ENCODE peak calls at places on chromosomes 4 and X, in six cellular contexts. P, F, I, O, U and A are unnamed samples.
A peak's percentile ranks its signal among the peaks of the same experiment; 100 is the strongest.

GRCh38 chrX:1592128-1592862 is 891 bp downstream of the AKAP17A start:
- DNase-seq in P (no peak), F (no peak), I (peak; percentile 50), O (no peak), U (peak; percentile 19), A (no peak)

GRCh38 chr4:151688003-151688784 is 72.6 kb downstream of the GATB start:
- DNase-seq in P (no peak), F (no peak), I (no peak), O (no peak), U (peak; percentile 52), A (no peak)

GRCh38 chr4:110637408-110638131 is 14.7 kb upstream of the PITX2 start:
- DNase-seq in P (no peak), F (no peak), I (no peak), O (peak; percentile 18), U (no peak), A (no peak)

GRCh38 chr4:102514298-102514964 is 13.3 kb downstream of the NFKB1 start:
- DNase-seq in P (no peak), F (no peak), I (no peak), O (no peak), U (no peak), A (no peak)

GRCh38 chr4:174629265-174629664 is 107.0 kb upstream of the HPGD start:
- DNase-seq in P (no peak), F (peak; percentile 20), I (no peak), O (no peak), U (no peak), A (no peak)

GRCh38 chr4:608236-608635 is 17.1 kb upstream of the PDE6B start:
- DNase-seq in P (no peak), F (no peak), I (no peak), O (no peak), U (no peak), A (no peak)

GRCh38 chrX:149462849-149463248 is 42.3 kb downstream of the IDS start:
- DNase-seq in P (no peak), F (no peak), I (no peak), O (no peak), U (peak; percentile 83), A (no peak)

GRCh38 chr4:1572964-1573720 is 111.0 kb downstream of the FAM53A start:
- DNase-seq in P (no peak), F (no peak), I (no peak), O (no peak), U (no peak), A (no peak)

GRCh38 chr4:31241504-31241903 is 521.3 kb downstream of the PCDH7 start:
- DNase-seq in P (no peak), F (no peak), I (no peak), O (no peak), U (no peak), A (no peak)

GRCh38 chrX:24081661-24082154 is 27.0 kb downstream of the EIF2S3 start:
- DNase-seq in P (peak; percentile 12), F (peak; percentile 66), I (peak; percentile 66), O (peak; percentile 38), U (peak; percentile 72), A (peak; percentile 42)

GRCh38 chrX:48971325-48972213 is at the start of gene KCND1:
- DNase-seq in P (no peak), F (no peak), I (peak; percentile 29), O (no peak), U (peak; percentile 56), A (no peak)